ENCODE peak calls at places on chromosomes 12 and 14, in seven cellular contexts. One of them, this sample, is unnamed.
A peak's percentile ranks its signal among the peaks of the same experiment; 100 is the strongest.

GRCh38 chr12:72465940-72466630 is 193.9 kb downstream of the TRHDE start:
- DNase-seq in ovary: no peak
- DNase-seq in HT1080: no peak
- DNase-seq in GM20000: no peak
- DNase-seq in iPS-NIHi11: no peak
- DNase-seq in PC-3: no peak
- DNase-seq in cardiac fibroblast: no peak
- DNase-seq in this sample: peak; percentile 3

GRCh38 chr12:109900752-109901580 is 892 bp downstream of the TCHP start:
- DNase-seq in HT1080: no peak
- DNase-seq in GM20000: peak; percentile 65
- DNase-seq in ovary: no peak
- DNase-seq in cardiac fibroblast: no peak
- DNase-seq in iPS-NIHi11: peak; percentile 59
- DNase-seq in PC-3: peak; percentile 17
- DNase-seq in this sample: peak; percentile 8

GRCh38 chr12:9319842-9320173 is 111.6 kb upstream of the PZP start:
- DNase-seq in HT1080: no peak
- DNase-seq in cardiac fibroblast: no peak
- DNase-seq in GM20000: no peak
- DNase-seq in iPS-NIHi11: no peak
- DNase-seq in PC-3: no peak
- DNase-seq in ovary: no peak
- DNase-seq in this sample: no peak

GRCh38 chr14:67436006-67436866 is 24.3 kb upstream of the PLEK2 start:
- DNase-seq in iPS-NIHi11: peak; percentile 26
- DNase-seq in ovary: no peak
- DNase-seq in PC-3: no peak
- DNase-seq in HT1080: no peak
- DNase-seq in GM20000: no peak
- DNase-seq in cardiac fibroblast: no peak
- DNase-seq in this sample: peak; percentile 46

GRCh38 chr14:105477659-105478623 is 3.3 kb downstream of the CRIP2 start:
- DNase-seq in cardiac fibroblast: no peak
- DNase-seq in GM20000: no peak
- DNase-seq in iPS-NIHi11: no peak
- DNase-seq in HT1080: no peak
- DNase-seq in PC-3: no peak
- DNase-seq in ovary: peak; percentile 35
- DNase-seq in this sample: no peak

GRCh38 chr12:124094188-124094587 is 121.2 kb downstream of the ZNF664 start:
- DNase-seq in PC-3: no peak
- DNase-seq in iPS-NIHi11: no peak
- DNase-seq in cardiac fibroblast: no peak
- DNase-seq in ovary: no peak
- DNase-seq in HT1080: no peak
- DNase-seq in GM20000: no peak
- DNase-seq in this sample: no peak

GRCh38 chr14:23612354-23612732 is 23.8 kb upstream of the DHRS2 start:
- DNase-seq in iPS-NIHi11: no peak
- DNase-seq in HT1080: no peak
- DNase-seq in ovary: no peak
- DNase-seq in GM20000: no peak
- DNase-seq in cardiac fibroblast: no peak
- DNase-seq in PC-3: no peak
- DNase-seq in this sample: no peak

GRCh38 chr14:106790189-106791036 is 1264.0 kb downstream of the TMEM121 start:
- DNase-seq in GM20000: peak; percentile 71
- DNase-seq in iPS-NIHi11: peak; percentile 17
- DNase-seq in cardiac fibroblast: no peak
- DNase-seq in PC-3: peak; percentile 36
- DNase-seq in ovary: peak; percentile 55
- DNase-seq in HT1080: peak; percentile 49
- DNase-seq in this sample: peak; percentile 12

GRCh38 chr14:61839452-61839851 is 77.2 kb downstream of the SNAPC1 start:
- DNase-seq in HT1080: peak; percentile 61
- DNase-seq in cardiac fibroblast: peak; percentile 90
- DNase-seq in ovary: no peak
- DNase-seq in iPS-NIHi11: no peak
- DNase-seq in GM20000: no peak
- DNase-seq in PC-3: peak; percentile 22
- DNase-seq in this sample: peak; percentile 41

GRCh38 chr14:40269436-40269835 is 837.2 kb upstream of the FBXO33 start:
- DNase-seq in ovary: no peak
- DNase-seq in iPS-NIHi11: no peak
- DNase-seq in PC-3: no peak
- DNase-seq in HT1080: no peak
- DNase-seq in cardiac fibroblast: no peak
- DNase-seq in GM20000: no peak
- DNase-seq in this sample: no peak

GRCh38 chr14:95059126-95059525 is 98.2 kb downstream of the DICER1 start:
- DNase-seq in cardiac fibroblast: no peak
- DNase-seq in PC-3: no peak
- DNase-seq in HT1080: no peak
- DNase-seq in GM20000: no peak
- DNase-seq in iPS-NIHi11: no peak
- DNase-seq in ovary: no peak
- DNase-seq in this sample: no peak

This sample was measured in M059J.